ENCODE peak calls at places on chromosomes 4 and X, in seven cellular contexts. G is HepG2, Z is H1, W is K562, C is HCT116, N is SK-N-SH, J is GM12878. F is an unnamed sample.

GRCh38 chr4:25807101-25807728 is 55.6 kb downstream of the SEL1L3 start:
- DNase-seq in G (no peak), Z (no peak), W (no peak), C (no peak), N (no peak), J (no peak), F (no peak)

GRCh38 chrX:115493015-115493414 is 68.0 kb upstream of the PLS3 start:
- DNase-seq in G (no peak), Z (no peak), W (no peak), C (no peak), N (no peak), J (no peak), F (no peak)

GRCh38 chrX:154409222-154409871 is at the start of gene DNASE1L1:
- DNase-seq in G (peak), Z (peak), W (peak), C (no peak), N (no peak), J (no peak), F (no peak)

GRCh38 chr4:2281575-2282343 is 19.9 kb upstream of the MXD4 start:
- DNase-seq in G (no peak), Z (no peak), W (no peak), C (no peak), N (no peak), J (peak), F (no peak)

GRCh38 chr4:1065732-1066131 is 47.6 kb downstream of the RNF212 start:
- DNase-seq in G (no peak), Z (no peak), W (no peak), C (no peak), N (no peak), J (no peak), F (no peak)

GRCh38 chr4:7911044-7911578 is 28.6 kb downstream of the AFAP1 start:
- DNase-seq in G (no peak), Z (no peak), W (no peak), C (no peak), N (peak), J (no peak), F (no peak)

GRCh38 chr4:120824905-120825304 is 97.6 kb downstream of the PRDM5 start:
- DNase-seq in G (peak), Z (no peak), W (no peak), C (no peak), N (no peak), J (no peak), F (no peak)

GRCh38 chrX:129597905-129598304 is 56.9 kb downstream of the APLN start:
- DNase-seq in G (no peak), Z (no peak), W (no peak), C (no peak), N (no peak), J (no peak), F (no peak)

GRCh38 chrX:39559229-39559628 is 538.5 kb downstream of the BCOR start:
- DNase-seq in G (no peak), Z (no peak), W (no peak), C (no peak), N (no peak), J (no peak), F (no peak)

GRCh38 chr4:121199742-121200561 is 35.8 kb upstream of the TNIP3 start:
- DNase-seq in G (no peak), Z (no peak), W (no peak), C (no peak), N (no peak), J (peak), F (no peak)

GRCh38 chr4:67084801-67085200 is 460.5 kb downstream of the CENPC start:
- DNase-seq in G (no peak), Z (no peak), W (no peak), C (no peak), N (no peak), J (no peak), F (peak)

GRCh38 chr4:147846318-147847135 is 114.6 kb downstream of the ARHGAP10 start:
- DNase-seq in G (no peak), Z (no peak), W (no peak), C (no peak), N (no peak), J (peak), F (no peak)

GRCh38 chr4:94168321-94168720 is 39.3 kb upstream of the SMARCAD1 start:
- DNase-seq in G (no peak), Z (no peak), W (no peak), C (no peak), N (no peak), J (no peak), F (no peak)

GRCh38 chr4:98604723-98605122 is 53.7 kb downstream of the TSPAN5 start:
- DNase-seq in G (no peak), Z (no peak), W (no peak), C (no peak), N (no peak), J (no peak), F (no peak)

GRCh38 chrX:91137881-91138280 is 296.8 kb upstream of the PABPC5 start:
- DNase-seq in G (no peak), Z (no peak), W (no peak), C (no peak), N (no peak), J (no peak), F (no peak)

GRCh38 chrX:138886769-138887168 is 175.3 kb upstream of the FGF13 start:
- DNase-seq in G (peak), Z (no peak), W (no peak), C (no peak), N (no peak), J (no peak), F (no peak)

GRCh38 chr4:187550256-187550950 is 445.2 kb upstream of the ZFP42 start:
- DNase-seq in G (no peak), Z (no peak), W (no peak), C (peak), N (no peak), J (no peak), F (no peak)

GRCh38 chr4:156961241-156962068 is 10.1 kb downstream of the PDGFC start:
- DNase-seq in G (no peak), Z (no peak), W (no peak), C (no peak), N (no peak), J (no peak), F (no peak)

GRCh38 chrX:19886375-19886774 is 1.0 kb downstream of the SH3KBP1 start:
- DNase-seq in G (peak), Z (no peak), W (no peak), C (no peak), N (no peak), J (no peak), F (no peak)

GRCh38 chrX:111124418-111124817 is 28.4 kb downstream of the PAK3 start:
- DNase-seq in G (no peak), Z (no peak), W (no peak), C (no peak), N (no peak), J (no peak), F (no peak)

GRCh38 chr4:2944882-2945526 is 18.2 kb downstream of the NOP14 start:
- DNase-seq in G (no peak), Z (no peak), W (no peak), C (no peak), N (no peak), J (no peak), F (no peak)

GRCh38 chr4:187666634-187667033 is 328.9 kb upstream of the ZFP42 start:
- DNase-seq in G (no peak), Z (no peak), W (no peak), C (no peak), N (no peak), J (no peak), F (no peak)

GRCh38 chrX:46573331-46573895 is at the start of gene CHST7:
- DNase-seq in G (peak), Z (no peak), W (no peak), C (peak), N (peak), J (no peak), F (peak)
- TF ChIP-seq JUND in G (no peak), Z (no peak), W (no peak), C (no peak), N (no peak), J (no peak), F (no peak)

GRCh38 chr4:175703956-175704600 is 108.0 kb downstream of the GPM6A start:
- DNase-seq in G (no peak), Z (no peak), W (no peak), C (no peak), N (no peak), J (no peak), F (no peak)
- TF ChIP-seq JUND in G (no peak), Z (no peak), W (no peak), C (no peak), N (no peak), J (no peak), F (no peak)

GRCh38 chrX:112837531-112837930 is 3.1 kb downstream of the AMOT start:
- DNase-seq in G (no peak), Z (no peak), W (no peak), C (no peak), N (no peak), J (no peak), F (no peak)

GRCh38 chrX:112839856-112840255 is 775 bp downstream of the AMOT start:
- DNase-seq in G (no peak), Z (no peak), W (no peak), C (no peak), N (no peak), J (no peak), F (no peak)

GRCh38 chrX:112841820-112842157 is 1.2 kb upstream of the AMOT start:
- DNase-seq in G (no peak), Z (no peak), W (no peak), C (no peak), N (no peak), J (no peak), F (no peak)

GRCh38 chrX:112841114-112841819 is 636 bp upstream of the AMOT start:
- DNase-seq in G (peak), Z (peak), W (peak), C (peak), N (peak), J (no peak), F (peak)

GRCh38 chrX:112840382-112841113 is at the start of gene AMOT:
- DNase-seq in G (peak), Z (peak), W (peak), C (peak), N (peak), J (no peak), F (peak)
- TF ChIP-seq JUND in G (no peak), Z (no peak), W (no peak), C (no peak), N (no peak), J (no peak), F (no peak)

GRCh38 chr4:102493794-102494193 is 7.4 kb upstream of the NFKB1 start:
- DNase-seq in G (no peak), Z (no peak), W (no peak), C (no peak), N (no peak), J (no peak), F (no peak)

GRCh38 chr4:102492531-102493241 is 8.5 kb upstream of the NFKB1 start:
- DNase-seq in G (no peak), Z (no peak), W (no peak), C (no peak), N (no peak), J (no peak), F (no peak)

GRCh38 chr4:102497986-102498385 is 3.2 kb upstream of the NFKB1 start:
- DNase-seq in G (no peak), Z (no peak), W (no peak), C (no peak), N (no peak), J (no peak), F (no peak)

GRCh38 chr4:102493257-102493656 is 7.9 kb upstream of the NFKB1 start:
- DNase-seq in G (no peak), Z (no peak), W (no peak), C (no peak), N (no peak), J (no peak), F (no peak)

DNA sequence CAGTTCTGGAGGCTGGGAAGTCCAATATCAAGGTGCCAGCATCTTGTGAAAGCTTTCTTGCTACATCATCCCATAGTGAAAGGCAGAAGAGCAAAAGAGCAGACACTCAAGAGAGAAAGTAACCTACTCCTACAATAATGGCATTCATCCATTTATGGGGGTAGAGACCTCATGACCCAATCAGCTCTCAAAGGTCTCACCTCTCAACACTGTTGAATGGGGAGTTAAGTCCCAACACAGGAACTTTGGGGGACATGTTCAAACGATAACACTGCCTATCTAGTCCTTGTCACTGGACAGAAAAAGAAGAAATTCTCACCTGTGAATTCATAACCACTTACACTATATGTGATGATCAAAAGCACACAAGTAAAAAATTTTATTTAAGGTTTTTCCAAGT is 6.6 kb upstream of the NFKB1 start:
- DNase-seq in G (no peak), Z (no peak), W (no peak), C (no peak), N (no peak), J (no peak), F (no peak)
- TF ChIP-seq JUND in G (no peak), Z (no peak), W (no peak), C (no peak), N (no peak), J (no peak), F (no peak)

DNA sequence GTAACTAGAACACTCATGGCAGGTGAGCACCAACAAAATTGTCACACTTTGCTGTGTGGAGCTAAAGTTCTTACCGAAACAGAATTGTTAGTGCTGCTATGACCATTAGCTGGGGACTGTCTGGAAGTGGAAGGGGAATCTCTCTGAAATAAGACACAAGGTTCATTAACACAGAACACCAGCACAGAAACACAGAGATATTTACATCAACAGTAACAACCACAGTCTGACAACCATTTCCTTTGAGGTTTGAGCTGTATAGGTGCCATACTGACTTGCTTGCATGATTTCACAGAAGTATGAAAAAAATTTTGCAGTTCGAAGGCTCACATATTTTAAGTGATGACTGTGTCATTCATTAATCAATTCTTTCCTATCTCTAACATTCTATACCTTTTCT is 109.8 kb downstream of the NYX start:
- DNase-seq in G (no peak), Z (no peak), W (no peak), C (no peak), N (no peak), J (no peak), F (no peak)
- TF ChIP-seq JUND in G (no peak), Z (no peak), W (no peak), C (no peak), N (no peak), J (no peak), F (no peak)

GRCh38 chrX:11647048-11647650 is 18.6 kb downstream of the ARHGAP6 start:
- DNase-seq in G (no peak), Z (no peak), W (no peak), C (no peak), N (no peak), J (no peak), F (no peak)
- TF ChIP-seq JUND in G (no peak), Z (no peak), W (no peak), C (no peak), N (no peak), J (no peak), F (no peak)

DNA sequence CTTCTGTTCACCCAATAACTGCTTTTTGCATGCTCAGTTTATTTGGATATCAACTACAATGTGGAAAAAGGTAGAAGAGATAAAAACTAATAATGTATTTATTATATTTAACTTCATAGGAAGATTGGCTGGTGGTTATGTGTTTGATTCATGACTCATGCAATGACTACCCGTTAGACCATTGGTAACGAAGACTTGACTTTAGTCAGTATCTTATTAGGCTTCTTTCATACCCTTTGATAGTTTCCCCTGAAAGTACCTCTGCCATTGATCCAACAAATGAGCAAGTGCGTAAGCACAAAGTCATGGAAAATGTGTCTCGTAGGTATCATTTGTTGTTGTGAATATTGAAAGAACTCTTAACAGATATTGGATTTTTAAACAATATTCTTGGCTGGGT is 394.7 kb downstream of the PPP3CA start:
- DNase-seq in G (no peak), Z (no peak), W (no peak), C (no peak), N (no peak), J (no peak), F (no peak)
- TF ChIP-seq JUND in G (no peak), Z (no peak), W (no peak), C (no peak), N (no peak), J (no peak), F (no peak)

DNA sequence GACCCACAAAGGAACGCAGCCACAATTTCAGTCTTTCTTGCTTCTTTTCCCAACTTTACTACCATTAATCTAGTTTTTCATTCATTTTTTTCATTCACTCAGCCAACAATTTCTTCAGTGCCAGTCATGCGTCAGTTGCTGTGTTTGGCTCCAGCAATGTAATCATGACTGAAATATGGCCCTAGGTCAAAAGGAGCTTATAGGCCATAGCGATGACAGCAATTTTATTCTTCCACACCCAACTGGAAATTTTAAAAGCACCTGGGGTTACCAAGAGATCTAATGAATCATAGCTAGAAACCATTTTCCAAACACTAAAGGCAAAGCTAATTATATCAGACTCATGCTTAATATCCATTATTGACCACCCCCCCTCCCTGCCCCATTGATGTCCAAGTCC is 29.8 kb upstream of the C1QTNF7 start:
- DNase-seq in G (no peak), Z (no peak), W (no peak), C (no peak), N (no peak), J (no peak), F (no peak)
- TF ChIP-seq JUND in G (no peak), Z (no peak), W (no peak), C (no peak), N (no peak), J (no peak), F (no peak)